ENCODE peak calls at places on chromosomes 4 and X, in four cellular contexts. O, Y, I and D are unnamed samples.

GRCh38 chrX:15714529-15714928 is 23.5 kb upstream of the CA5B start:
- DNase-seq in I (peak), O (no peak), Y (no peak), D (no peak)

GRCh38 chr4:7382634-7383014 is 52.1 kb downstream of the PSAPL1 start:
- DNase-seq in O (no peak), Y (no peak), I (no peak), D (no peak)

GRCh38 chr4:82851902-82852750 is 38.8 kb downstream of the SEC31A start:
- DNase-seq in O (no peak), I (peak), Y (no peak), D (no peak)

GRCh38 chrX:46796574-46797191 is 37.8 kb upstream of the SLC9A7 start:
- DNase-seq in I (no peak), O (peak), Y (peak), D (peak)

GRCh38 chr4:163332526-163333405 is at the start of gene NPY1R:
- DNase-seq in Y (no peak), I (peak), O (peak), D (peak)

GRCh38 chrX:96147645-96148044 is 537.0 kb upstream of the DIAPH2 start:
- DNase-seq in I (no peak), Y (no peak), O (no peak), D (no peak)

GRCh38 chrX:69216446-69216845 is 51.2 kb upstream of the PJA1 start:
- DNase-seq in I (no peak), Y (no peak), O (no peak), D (no peak)

GRCh38 chr4:141977433-141977832 is 341.1 kb downstream of the IL15 start:
- DNase-seq in O (no peak), I (peak), Y (no peak), D (no peak)

GRCh38 chrX:53089224-53089842 is 4.6 kb upstream of the KANTR start:
- DNase-seq in Y (no peak), O (no peak), I (peak), D (no peak)

GRCh38 chr4:1316537-1317168 is 27.0 kb downstream of the MAEA start:
- DNase-seq in Y (no peak), I (no peak), O (no peak), D (no peak)

GRCh38 chr4:38050560-38051350 is 90.6 kb downstream of the PTTG2 start:
- DNase-seq in O (no peak), Y (no peak), I (no peak), D (no peak)

GRCh38 chrX:111728096-111728495 is 47.1 kb downstream of the ALG13 start:
- DNase-seq in Y (no peak), O (no peak), I (no peak), D (no peak)

GRCh38 chrX:39484669-39485068 is 613.1 kb downstream of the BCOR start:
- DNase-seq in Y (no peak), O (no peak), I (no peak), D (no peak)

GRCh38 chr4:32624943-32625603 is 1904.9 kb downstream of the PCDH7 start:
- DNase-seq in O (no peak), Y (no peak), I (peak), D (no peak)

GRCh38 chr4:24434193-24434728 is 150.1 kb downstream of the DHX15 start:
- DNase-seq in Y (no peak), O (no peak), I (no peak), D (no peak)

GRCh38 chrX:25721564-25721963 is 416.6 kb upstream of the MAGEB18 start:
- DNase-seq in O (no peak), I (no peak), Y (no peak), D (no peak)

GRCh38 chr4:132513491-132513890 is 635.6 kb upstream of the PCDH10 start:
- DNase-seq in Y (no peak), I (peak), O (no peak), D (no peak)

GRCh38 chr4:38523054-38523453 is 140.9 kb upstream of the KLF3 start:
- DNase-seq in O (no peak), I (no peak), Y (no peak), D (no peak)

GRCh38 chr4:140686799-140687198 is 69.4 kb downstream of the TBC1D9 start:
- DNase-seq in Y (no peak), O (no peak), I (no peak), D (no peak)

DNA sequence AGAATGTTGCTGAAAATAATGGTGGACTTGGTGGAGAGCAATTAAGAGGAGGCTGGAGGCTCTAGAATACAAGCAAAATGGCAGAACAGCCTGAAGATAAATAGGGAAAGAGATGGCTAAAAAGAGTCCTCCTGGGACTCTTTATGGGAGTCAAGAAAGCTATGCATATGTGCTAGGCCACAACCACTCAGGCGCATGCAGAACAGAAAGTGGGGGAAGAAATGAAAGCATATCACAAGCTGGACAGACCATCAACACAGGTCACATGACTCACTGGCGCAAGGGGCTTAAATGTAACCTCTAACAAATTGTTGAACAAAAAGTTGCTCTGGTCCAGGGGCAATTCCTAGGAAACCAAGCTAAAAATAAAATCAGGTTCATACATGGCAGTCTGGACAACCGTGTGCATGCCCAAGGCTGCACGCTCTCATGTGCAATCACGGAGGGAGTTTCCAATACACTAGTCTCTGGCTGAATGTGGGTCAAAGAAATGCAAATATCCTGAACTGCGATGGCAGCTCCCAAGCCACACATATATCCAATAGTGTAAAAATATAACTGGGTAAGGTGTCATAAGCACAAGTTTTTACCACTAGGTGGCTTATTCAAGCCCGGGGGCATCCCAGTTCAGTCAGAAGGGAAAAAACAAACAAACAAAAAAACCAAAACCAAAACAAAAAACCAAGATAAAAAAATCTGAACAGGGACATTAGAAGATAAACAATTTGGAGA is 45.4 kb downstream of the ZNF711 start:
- DNase-seq in O (no peak), Y (no peak), I (no peak), D (no peak)
- TF ChIP-seq CTCF in O (no peak), Y (no peak), I (peak), D (no peak)

DNA sequence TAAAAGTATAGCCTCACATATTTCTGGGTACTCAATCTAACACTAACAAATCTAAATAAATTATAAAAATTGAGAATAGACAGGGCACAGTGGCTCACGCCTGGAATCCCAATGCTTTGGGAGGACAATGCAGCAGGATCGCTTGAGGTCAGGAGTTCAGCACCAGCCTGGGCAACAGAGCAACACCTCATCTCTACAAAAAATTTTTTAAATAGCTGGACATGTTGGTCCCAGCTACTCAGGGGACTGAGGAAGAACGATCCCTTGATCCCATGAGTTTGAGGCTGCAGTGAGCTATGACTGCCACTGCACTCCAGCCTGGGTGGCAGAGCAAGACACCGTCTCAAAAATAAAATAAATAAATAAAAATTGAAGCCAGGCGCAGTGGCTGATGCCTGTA is 192.7 kb downstream of the LRBA start:
- DNase-seq in O (no peak), Y (no peak), I (no peak), D (no peak)
- TF ChIP-seq CTCF in O (no peak), Y (no peak), I (no peak), D (no peak)

GRCh38 chr4:184649971-184650855 is 675 bp downstream of the PRIMPOL start:
- DNase-seq in O (no peak), I (peak), Y (no peak), D (no peak)

GRCh38 chr4:184647391-184648101 is 1.7 kb downstream of the CASP3 start:
- DNase-seq in Y (no peak), O (no peak), I (peak), D (no peak)

GRCh38 chr4:184649026-184649970 is at the start of the genes CASP3 and PRIMPOL:
- DNase-seq in I (peak), O (peak), Y (peak), D (peak)

GRCh38 chr4:184645904-184646610 is 3.2 kb downstream of the CASP3 start:
- DNase-seq in O (no peak), Y (no peak), I (no peak), D (no peak)

DNA sequence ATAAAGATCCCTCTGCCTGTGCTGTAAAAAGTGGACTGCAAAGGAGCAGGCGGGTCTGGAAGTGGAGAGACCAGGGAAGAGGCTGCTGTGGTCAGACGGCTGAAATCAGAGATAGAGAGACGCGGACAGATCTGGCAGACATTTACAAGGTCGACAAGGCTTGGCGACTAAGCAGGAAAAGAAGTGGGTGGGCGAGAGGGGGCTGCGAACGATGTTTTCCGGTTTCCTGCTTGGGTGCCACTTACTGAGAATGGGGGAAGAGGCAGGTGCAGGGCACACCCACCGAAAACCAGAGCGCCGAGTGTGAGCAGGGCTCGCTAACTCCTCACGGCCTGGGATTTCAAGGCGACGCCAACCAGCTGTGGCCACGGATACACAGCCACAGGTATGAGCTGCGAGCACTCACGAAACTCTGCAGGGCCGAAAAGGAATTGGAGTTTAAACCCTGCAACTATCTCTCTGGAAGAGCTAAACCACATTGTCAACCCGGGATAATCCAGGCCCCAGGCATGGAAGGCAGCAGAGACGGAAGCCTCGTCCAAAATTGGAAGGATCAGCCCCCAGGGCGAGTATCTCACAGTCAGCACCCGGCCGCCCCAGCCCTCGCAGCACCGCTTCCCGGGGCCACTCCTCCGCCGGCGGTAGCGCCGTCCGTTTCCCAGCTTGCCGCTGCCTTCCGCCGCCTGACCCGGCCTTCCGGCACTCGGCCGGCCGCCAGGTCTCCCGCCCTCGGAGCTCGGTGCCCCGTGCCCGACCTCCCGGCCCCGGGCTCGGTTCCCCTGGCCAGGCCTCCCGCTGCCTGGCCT is 824 bp downstream of the CASP3 start:
- DNase-seq in Y (peak), O (peak), I (peak), D (peak)
- TF ChIP-seq CTCF in Y (no peak), O (no peak), I (no peak), D (no peak)

GRCh38 chr4:2465032-2465431 is 3.9 kb upstream of the RNF4 start:
- DNase-seq in O (peak), I (no peak), Y (no peak), D (no peak)

GRCh38 chr4:2459589-2460349 is 9.1 kb upstream of the RNF4 start:
- DNase-seq in O (peak), I (no peak), Y (no peak), D (no peak)

GRCh38 chr4:2462992-2463762 is 5.7 kb upstream of the RNF4 start:
- DNase-seq in O (no peak), Y (no peak), I (no peak), D (no peak)

GRCh38 chr4:2461246-2461960 is 7.5 kb upstream of the RNF4 start:
- DNase-seq in I (no peak), O (peak), Y (no peak), D (no peak)

GRCh38 chr4:2462218-2462991 is 6.5 kb upstream of the RNF4 start:
- DNase-seq in I (no peak), Y (peak), O (peak), D (peak)
- TF ChIP-seq CTCF in I (peak), Y (peak), O (peak), D (peak)

DNA sequence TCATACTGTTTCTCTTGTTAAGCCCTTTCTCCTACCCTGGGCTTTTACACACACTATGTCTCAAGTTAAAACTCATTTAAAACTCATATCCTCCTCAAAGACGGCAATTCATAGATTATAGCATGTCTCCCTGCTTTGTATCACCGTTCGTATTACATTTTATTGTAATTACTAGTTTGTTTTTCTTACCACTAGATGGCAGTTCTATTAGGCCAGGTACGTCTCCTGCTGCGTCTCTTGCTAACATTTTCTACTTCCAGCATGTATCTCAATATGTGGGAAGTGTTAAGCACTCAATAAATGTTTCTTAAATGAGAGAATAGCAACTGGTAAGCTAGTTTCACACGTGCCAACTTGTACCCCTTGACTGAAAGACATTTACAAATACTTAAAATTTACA is 450.3 kb upstream of the PCDH7 start:
- DNase-seq in Y (no peak), I (peak), O (no peak), D (no peak)
- TF ChIP-seq CTCF in Y (no peak), I (peak), O (no peak), D (peak)

DNA sequence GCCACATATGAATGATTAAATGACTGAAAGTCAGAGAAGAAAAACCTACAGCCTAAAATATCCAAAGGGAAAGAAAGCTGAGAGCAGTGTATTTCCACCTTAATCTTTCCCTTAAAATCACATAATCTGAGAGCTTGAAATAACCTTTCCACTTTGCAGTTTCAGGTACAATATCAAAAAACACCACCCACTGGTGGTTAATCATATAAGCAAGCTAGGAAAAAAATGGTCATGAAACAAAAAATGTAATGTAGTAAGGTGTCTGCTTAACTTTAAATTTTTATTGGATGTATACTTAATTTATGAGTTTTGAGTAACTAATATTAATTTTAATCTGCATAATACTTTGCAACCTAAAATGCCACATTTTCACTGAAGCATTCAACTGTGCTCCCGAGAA is 3.2 kb downstream of the PRDM5 start:
- DNase-seq in I (no peak), O (no peak), Y (no peak), D (no peak)
- TF ChIP-seq CTCF in I (peak), O (no peak), Y (peak), D (peak)

GRCh38 chrX:115362334-115363095 is 73.0 kb downstream of the LUZP4 start:
- DNase-seq in Y (no peak), I (no peak), O (no peak), D (no peak)
- TF ChIP-seq CTCF in Y (no peak), I (no peak), O (no peak), D (peak)

GRCh38 chr4:79030973-79031372 is 91.7 kb upstream of the PAQR3 start:
- DNase-seq in O (no peak), Y (no peak), I (no peak), D (no peak)
- TF ChIP-seq CTCF in O (no peak), Y (no peak), I (no peak), D (no peak)

DNA sequence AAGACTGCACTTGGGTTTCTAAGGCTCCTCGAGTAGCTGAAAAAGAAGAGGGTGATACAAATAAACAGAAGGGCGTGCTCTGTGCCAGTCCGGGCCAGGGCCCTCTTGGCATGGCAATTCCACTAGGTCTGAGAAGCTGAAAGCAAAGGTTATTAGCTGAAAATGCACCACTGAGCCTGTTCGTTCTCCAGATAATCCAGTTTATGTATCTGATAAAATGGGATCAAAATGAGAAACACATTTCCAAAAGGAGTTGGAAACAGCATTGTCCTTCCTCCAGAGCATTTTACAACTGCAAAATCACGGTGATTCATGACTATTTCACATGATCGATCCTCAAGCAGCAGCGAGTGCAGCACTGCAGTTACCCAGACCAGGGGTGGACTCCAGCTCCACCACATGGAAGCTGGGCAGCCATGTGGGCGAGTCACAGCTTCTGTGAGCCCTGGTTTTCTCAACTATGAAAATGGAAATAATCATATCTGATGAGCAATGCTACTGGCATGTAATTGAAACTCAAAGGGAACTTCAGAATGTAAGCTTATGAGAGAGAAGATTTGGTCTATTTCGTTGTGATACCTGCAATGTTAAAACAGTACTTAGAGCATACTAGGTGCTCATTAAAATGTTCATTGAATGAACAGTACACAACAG is 78.7 kb upstream of the MSX1 start:
- DNase-seq in O (no peak), Y (no peak), I (peak), D (no peak)
- TF ChIP-seq CTCF in O (no peak), Y (no peak), I (peak), D (no peak)

DNA sequence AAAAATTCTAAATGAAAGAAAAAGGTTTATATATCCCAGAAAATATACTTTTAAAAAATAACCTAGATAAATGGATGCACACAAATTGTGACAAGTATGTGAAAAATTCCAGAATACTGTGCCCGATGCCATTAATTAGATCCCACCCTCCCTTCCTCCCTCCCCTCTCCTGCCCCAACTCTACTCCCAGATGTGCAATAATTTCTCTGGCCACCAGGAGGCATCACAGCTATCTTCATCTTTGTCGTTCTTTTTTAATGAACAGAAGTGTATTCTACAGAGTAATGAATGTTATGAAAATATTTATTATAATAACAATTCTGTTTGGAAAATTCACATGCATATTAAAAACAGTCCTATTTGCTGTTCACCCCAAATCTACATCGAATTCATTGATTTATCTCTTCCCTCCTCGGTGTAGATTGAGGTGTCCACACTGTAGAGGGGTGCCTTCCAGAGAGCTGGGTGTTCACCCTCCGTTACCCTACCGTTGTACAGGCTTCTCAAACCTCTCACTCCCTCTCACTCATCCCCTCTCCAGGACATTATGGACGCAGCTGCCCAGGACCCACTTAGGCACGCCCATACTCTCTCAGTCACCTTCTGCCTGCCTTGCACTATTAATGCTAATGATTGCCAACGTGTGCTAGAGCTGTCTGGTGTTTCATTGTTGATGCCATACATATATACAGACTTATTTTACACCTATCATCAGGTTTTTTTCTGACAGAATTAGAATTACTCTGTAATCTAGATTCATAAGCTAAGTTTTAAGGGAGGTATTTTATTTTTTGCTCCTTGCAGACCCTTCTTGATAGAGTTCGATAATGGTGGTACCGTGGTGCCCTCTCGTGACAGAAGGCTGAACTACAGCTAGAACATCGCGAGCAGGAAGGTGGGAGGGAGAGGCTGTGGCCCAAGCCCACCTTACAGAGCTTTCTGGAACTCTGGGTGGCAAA is 14.1 kb downstream of the RAB40AL start:
- DNase-seq in Y (peak), O (no peak), I (peak), D (peak)
- TF ChIP-seq CTCF in Y (peak), O (peak), I (peak), D (peak)